ENCODE peak calls at places on chromosomes 7 and 10, in four cellular contexts. E is IMR-90, S is mesendoderm, I is neuronal stem cell. L is an unnamed sample.

GRCh38 chr7:158325530-158326381 is 261.9 kb downstream of the PTPRN2 start:
- DNase-seq in E (no peak), S (peak; percentile 98), I (peak; percentile 92), L (peak; percentile 98)

GRCh38 chr10:122374859-122375721 is 582 bp downstream of the PLEKHA1 start:
- DNase-seq in E (peak; percentile 47), S (peak; percentile 62), I (peak; percentile 50), L (peak; percentile 60)

GRCh38 chr10:112804036-112804435 is 146.0 kb upstream of the TCF7L2 start:
- DNase-seq in E (no peak), S (peak; percentile 43), I (no peak), L (peak; percentile 39)

GRCh38 chr7:1741751-1742554 is 71.9 kb downstream of the ELFN1 start:
- DNase-seq in E (no peak), S (no peak), I (no peak), L (no peak)

GRCh38 chr10:12351447-12351846 is 2.1 kb downstream of the CAMK1D start:
- DNase-seq in E (no peak), S (no peak), I (no peak), L (no peak)

GRCh38 chr7:18927134-18927533 is 190.3 kb downstream of the TWIST1 start:
- DNase-seq in E (peak; percentile 72), S (no peak), I (no peak), L (no peak)

GRCh38 chr10:78513330-78513729 is 479.7 kb downstream of the RPS24 start:
- DNase-seq in E (peak; percentile 14), S (peak; percentile 58), I (no peak), L (no peak)

GRCh38 chr7:47085491-47086275 is 496.2 kb downstream of the TNS3 start:
- DNase-seq in E (peak; percentile 32), S (no peak), I (no peak), L (no peak)

GRCh38 chr10:43347997-43348396 is 23.4 kb upstream of the FXYD4 start:
- DNase-seq in E (no peak), S (no peak), I (no peak), L (no peak)

GRCh38 chr10:75612904-75613684 is 181.7 kb downstream of the LRMDA start:
- DNase-seq in E (no peak), S (no peak), I (no peak), L (no peak)

GRCh38 chr7:119522263-119522662 is 750.7 kb upstream of the KCND2 start:
- DNase-seq in E (no peak), S (no peak), I (no peak), L (no peak)

GRCh38 chr7:107622429-107622828 is 38.2 kb upstream of the SLC26A4 start:
- DNase-seq in E (peak; percentile 81), S (no peak), I (no peak), L (no peak)

GRCh38 chr7:48312151-48312550 is 140.9 kb downstream of the ABCA13 start:
- DNase-seq in E (no peak), S (no peak), I (no peak), L (no peak)

GRCh38 chr7:21086688-21087087 is 300.0 kb upstream of the SP8 start:
- DNase-seq in E (no peak), S (no peak), I (no peak), L (no peak)

GRCh38 chr10:36313142-36313541 is 671.0 kb upstream of the FZD8 start:
- DNase-seq in E (no peak), S (no peak), I (no peak), L (no peak)

GRCh38 chr7:40474790-40475680 is 340.2 kb downstream of the SUGCT start:
- DNase-seq in E (no peak), S (no peak), I (no peak), L (no peak)

GRCh38 chr7:107931740-107932515 is 40.9 kb downstream of the DLD start:
- DNase-seq in E (no peak), S (no peak), I (no peak), L (no peak)

GRCh38 chr10:43278216-43278615 is 11.4 kb upstream of the RASGEF1A start:
- DNase-seq in E (no peak), S (peak; percentile 27), I (no peak), L (no peak)

GRCh38 chr7:45930967-45931366 is 9.9 kb upstream of the IGFBP3 start:
- DNase-seq in E (no peak), S (no peak), I (no peak), L (no peak)

GRCh38 chr10:32982911-32983310 is 24.9 kb upstream of the ITGB1 start:
- DNase-seq in E (peak; percentile 55), S (no peak), I (no peak), L (no peak)

GRCh38 chr7:35424869-35425495 is 171.1 kb upstream of the TBX20 start:
- DNase-seq in E (peak; percentile 43), S (peak; percentile 63), I (peak; percentile 38), L (peak; percentile 61)

GRCh38 chr7:97872025-97872669 is at the start of gene ASNS:
- DNase-seq in E (peak; percentile 90), S (peak; percentile 98), I (peak; percentile 81), L (peak; percentile 97)
- H2BK120ac ChIP-seq in E (peak within 1 kb of the TSS; percentile 86), S (no peak within 1 kb of the TSS), I (no peak within 1 kb of the TSS), L (no peak within 1 kb of the TSS)

GRCh38 chr10:49033939-49034338 is 81.4 kb downstream of the VSTM4 start:
- DNase-seq in E (no peak), S (no peak), I (no peak), L (no peak)
- H3K4ac ChIP-seq in E (no peak overlapping the region), S (no peak overlapping the region), I (no peak overlapping the region), L (no peak overlapping the region)

DNA sequence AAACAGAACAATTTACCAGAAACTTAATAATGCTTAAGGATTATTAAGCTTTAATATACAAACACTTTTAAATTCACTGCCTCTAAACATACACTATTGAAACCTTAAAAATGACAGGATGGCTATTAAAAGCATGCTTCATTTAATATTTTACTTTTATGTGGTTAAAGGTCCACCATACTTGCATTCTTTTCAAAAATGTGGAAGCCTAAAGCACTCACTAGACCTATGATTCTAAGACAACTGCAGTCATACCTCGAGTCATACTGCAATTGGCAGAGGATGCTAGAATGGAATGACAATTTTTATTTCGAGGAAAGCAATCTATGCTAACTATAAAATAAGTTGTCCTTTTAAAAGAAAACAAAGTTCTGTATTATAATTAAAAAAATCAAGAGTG is 85.3 kb downstream of the PIP4K2A start:
- DNase-seq in E (peak; percentile 51), S (no peak), I (no peak), L (no peak)
- H2BK120ac ChIP-seq in E (no peak overlapping the region), S (no peak overlapping the region), I (no peak overlapping the region), L (no peak overlapping the region)

GRCh38 chr10:96846395-96846794 is 14.3 kb downstream of the LCOR start:
- DNase-seq in E (no peak), S (no peak), I (no peak), L (no peak)

GRCh38 chr10:96846926-96847325 is 14.8 kb downstream of the LCOR start:
- DNase-seq in E (no peak), S (no peak), I (no peak), L (no peak)

GRCh38 chr10:96840841-96841518 is 8.9 kb downstream of the LCOR start:
- DNase-seq in E (peak; percentile 60), S (peak; percentile 77), I (no peak), L (no peak)

GRCh38 chr10:96842896-96843723 is 11.0 kb downstream of the LCOR start:
- DNase-seq in E (no peak), S (peak; percentile 55), I (no peak), L (no peak)

DNA sequence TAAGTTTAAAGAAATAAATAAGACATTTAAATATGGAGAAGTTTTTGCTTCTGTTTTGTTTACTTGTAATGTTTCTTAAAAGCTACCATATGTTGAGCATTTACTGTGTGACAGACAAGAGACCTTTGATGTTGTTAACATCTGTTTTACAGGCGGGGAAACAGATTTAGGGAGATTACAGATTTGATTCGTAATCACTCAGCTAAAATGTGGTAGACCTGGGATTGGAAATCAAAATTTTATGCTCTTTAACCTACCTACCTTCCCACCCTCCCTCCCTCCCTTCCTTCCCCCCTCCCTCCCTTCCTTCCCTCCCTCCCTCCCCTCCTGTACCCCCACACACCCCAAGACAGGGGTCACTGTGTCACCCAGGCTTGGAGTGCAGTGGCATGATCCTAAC is 11.7 kb downstream of the LCOR start:
- DNase-seq in E (no peak), S (no peak), I (no peak), L (no peak)
- H3K4ac ChIP-seq in E (no peak overlapping the region), S (no peak overlapping the region), I (no peak overlapping the region), L (no peak overlapping the region)

DNA sequence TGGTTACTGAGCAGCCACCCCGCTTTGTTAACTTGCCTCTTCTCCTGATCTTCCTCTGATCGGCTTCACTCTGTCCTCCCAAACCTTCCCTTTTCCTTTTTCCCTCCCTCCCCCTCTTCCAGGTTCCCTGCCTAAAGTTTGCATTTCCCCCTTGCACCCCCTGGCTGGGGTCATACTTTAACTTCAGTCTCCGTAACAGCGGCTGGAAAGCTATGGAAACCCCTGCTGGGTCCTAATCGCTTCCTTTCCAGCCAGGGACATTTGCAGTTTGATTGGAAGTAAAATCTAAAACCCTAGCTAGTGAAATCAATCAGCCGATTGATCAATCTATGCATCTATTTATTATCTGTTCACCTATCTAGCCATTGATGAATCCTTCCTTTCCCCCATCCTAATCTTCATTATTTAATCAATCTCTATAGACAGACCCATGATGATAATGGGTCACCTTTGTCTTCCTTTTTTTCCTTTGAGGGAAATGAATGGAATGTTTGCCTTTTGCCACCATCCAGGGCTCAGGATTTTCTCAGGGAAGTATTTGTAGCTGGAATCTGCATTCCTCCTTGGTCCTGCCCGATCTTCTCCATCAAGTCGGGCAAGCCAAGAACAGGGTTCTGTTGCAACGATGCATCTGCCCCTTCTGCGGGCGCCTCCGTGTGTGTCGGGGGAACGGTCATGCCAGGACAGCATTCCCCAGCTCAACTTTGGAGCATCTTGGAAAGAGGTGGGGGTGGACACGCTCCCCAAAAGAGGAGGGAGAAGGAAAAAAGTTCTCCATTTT is 8.8 kb downstream of the GATA3 start:
- DNase-seq in E (no peak), S (peak; percentile 92), I (no peak), L (peak; percentile 36)
- H2BK120ac ChIP-seq in E (no peak overlapping the region), S (no peak overlapping the region), I (no peak overlapping the region), L (no peak overlapping the region)

GRCh38 chr7:149226840-149227494 is 12.5 kb upstream of the ZNF212 start:
- DNase-seq in E (no peak), S (no peak), I (no peak), L (no peak)

GRCh38 chr7:149223746-149224145 is 15.7 kb upstream of the ZNF212 start:
- DNase-seq in E (no peak), S (no peak), I (no peak), L (no peak)

GRCh38 chr7:149224352-149224751 is 15.1 kb upstream of the ZNF212 start:
- DNase-seq in E (no peak), S (no peak), I (no peak), L (no peak)

GRCh38 chr7:149225656-149226055 is 13.8 kb upstream of the ZNF212 start:
- DNase-seq in E (no peak), S (no peak), I (no peak), L (no peak)

DNA sequence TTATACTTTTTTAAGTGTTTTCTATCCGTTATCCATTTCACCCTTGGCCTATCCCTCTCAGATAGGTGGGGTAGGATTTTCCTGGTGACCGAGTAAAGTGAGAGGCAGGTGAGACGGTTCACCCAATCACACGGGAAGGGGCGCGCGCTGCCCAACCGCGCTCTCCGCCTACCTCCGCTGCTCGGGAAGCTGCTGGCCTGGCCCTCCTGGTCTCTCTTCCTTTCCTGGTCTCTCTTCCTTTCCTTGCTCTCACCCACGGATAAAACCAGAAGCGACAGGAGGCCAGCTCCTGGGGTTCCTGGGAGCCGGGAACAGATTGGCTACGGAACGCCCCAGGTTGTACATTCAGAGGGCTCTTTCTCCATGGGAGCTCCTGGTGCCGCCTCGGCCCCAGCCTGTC is 14.3 kb upstream of the ZNF212 start:
- DNase-seq in E (no peak), S (no peak), I (no peak), L (no peak)
- H3K4ac ChIP-seq in E (no peak overlapping the region), S (no peak overlapping the region), I (no peak overlapping the region), L (no peak overlapping the region)